ENCODE peak calls at places on chromosomes 1 and 21, in seven cellular contexts. M, P, G, J, C, D and F are unnamed samples.

GRCh38 chr1:237324226-237324625 is 282.2 kb downstream of the RYR2 start:
- DNase-seq in P (no peak), M (no peak), J (no peak), D (no peak), C (no peak), G (no peak), F (no peak)

GRCh38 chr21:29557200-29557599 is 258.5 kb downstream of the BACH1 start:
- DNase-seq in G (peak), M (no peak), J (no peak), P (no peak), C (no peak), D (no peak), F (peak)

GRCh38 chr1:160131803-160132565 is 16.4 kb downstream of the ATP1A2 start:
- DNase-seq in D (no peak), M (no peak), C (no peak), G (peak), P (no peak), J (peak), F (no peak)

GRCh38 chr1:147550302-147550937 is 9.1 kb downstream of the BCL9 start:
- DNase-seq in J (no peak), D (no peak), P (no peak), G (no peak), C (no peak), M (no peak), F (no peak)

GRCh38 chr1:172990598-172991215 is 60.0 kb downstream of the TNFSF18 start:
- DNase-seq in M (no peak), P (peak), C (no peak), J (no peak), D (peak), G (peak), F (peak)

GRCh38 chr1:49424782-49425181 is 599.0 kb downstream of the AGBL4 start:
- DNase-seq in C (no peak), P (no peak), G (peak), D (no peak), J (no peak), M (no peak), F (no peak)

GRCh38 chr1:28507646-28508434 is 2.0 kb downstream of the RCC1 start:
- DNase-seq in M (no peak), G (peak), J (no peak), D (peak), C (no peak), P (peak), F (peak)

GRCh38 chr21:43735236-43736091 is 16.5 kb downstream of the PDXK start:
- DNase-seq in P (no peak), G (no peak), D (no peak), J (no peak), M (no peak), C (no peak), F (no peak)

GRCh38 chr1:231493421-231494185 is 34.9 kb upstream of the TSNAX start:
- DNase-seq in G (peak), P (peak), C (no peak), J (no peak), D (peak), M (no peak), F (peak)

GRCh38 chr1:171871848-171872247 is 30.6 kb downstream of the DNM3 start:
- DNase-seq in C (no peak), D (no peak), G (no peak), J (no peak), M (no peak), P (no peak), F (no peak)

GRCh38 chr1:153626929-153627796 is at the start of gene S100A13:
- DNase-seq in G (peak), J (peak), D (peak), C (peak), P (peak), M (no peak), F (peak)

GRCh38 chr1:155170806-155171205 is 2.3 kb downstream of the KRTCAP2 start:
- DNase-seq in G (no peak), J (peak), C (no peak), D (no peak), M (no peak), P (no peak), F (no peak)

GRCh38 chr1:230281531-230281930 is 144.6 kb downstream of the PGBD5 start:
- DNase-seq in C (no peak), P (no peak), M (peak), G (no peak), D (no peak), J (peak), F (no peak)

GRCh38 chr1:26038477-26038876 is 7.4 kb downstream of the SLC30A2 start:
- DNase-seq in M (no peak), J (peak), P (no peak), C (no peak), G (no peak), D (no peak), F (no peak)

GRCh38 chr1:219913005-219913404 is 15.4 kb downstream of the SLC30A10 start:
- DNase-seq in G (no peak), D (no peak), C (no peak), M (no peak), J (no peak), P (no peak), F (no peak)

GRCh38 chr1:235953801-235954200 is 87.1 kb upstream of the LYST start:
- DNase-seq in P (peak), M (no peak), C (no peak), D (peak), J (no peak), G (peak), F (peak)

GRCh38 chr21:18951291-18952038 is 547.9 kb upstream of the TMPRSS15 start:
- DNase-seq in D (no peak), G (peak), P (peak), C (peak), M (peak), J (no peak), F (no peak)

GRCh38 chr1:47568763-47569162 is 130.9 kb downstream of the FOXD2 start:
- DNase-seq in D (no peak), G (no peak), P (no peak), J (no peak), M (no peak), C (no peak), F (no peak)

GRCh38 chr1:41882068-41882477 is 36.6 kb downstream of the HIVEP3 start:
- DNase-seq in P (no peak), G (no peak), J (peak), M (no peak), C (no peak), D (no peak), F (no peak)

GRCh38 chr1:13792429-13792828 is 92.4 kb downstream of the PRDM2 start:
- DNase-seq in J (no peak), M (no peak), P (peak), D (peak), C (no peak), G (peak), F (peak)

GRCh38 chr21:28148400-28149064 is 844.1 kb downstream of the LTN1 start:
- DNase-seq in P (no peak), M (no peak), G (peak), J (peak), C (peak), D (peak), F (peak)

GRCh38 chr1:55064861-55065263 is 25.5 kb downstream of the PCSK9 start:
- DNase-seq in G (peak), J (no peak), P (peak), D (peak), M (no peak), C (no peak), F (peak)

GRCh38 chr1:67717876-67718275 is 32.9 kb downstream of the GADD45A start:
- DNase-seq in P (peak), J (no peak), G (peak), C (no peak), D (peak), M (no peak), F (no peak)

DNA sequence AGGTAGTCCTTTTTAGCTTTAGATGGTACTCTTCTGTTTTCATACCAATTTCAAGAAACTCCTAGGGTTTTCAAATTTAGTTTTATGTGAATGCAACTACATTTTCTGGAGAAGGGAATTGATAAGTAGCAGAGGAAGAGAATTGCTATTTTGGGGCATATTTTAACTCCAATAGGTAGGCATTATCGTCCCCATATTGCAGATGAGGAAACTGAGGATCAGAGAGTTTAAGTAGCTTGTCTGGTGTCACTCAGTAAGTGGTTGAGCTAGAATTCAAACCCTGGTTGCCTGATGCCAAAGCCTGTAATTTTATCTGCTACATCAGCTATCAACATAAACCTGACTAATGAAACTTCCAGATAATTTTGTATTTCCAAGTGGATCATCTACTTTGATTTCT is 1.9 kb downstream of the NFYC start:
- DNase-seq in M (no peak), C (no peak), P (no peak), D (no peak), G (no peak), J (no peak), F (no peak)
- H3K4me3 ChIP-seq in M (no peak), C (no peak), P (no peak), D (no peak), G (no peak), J (no peak), F (peak)

DNA sequence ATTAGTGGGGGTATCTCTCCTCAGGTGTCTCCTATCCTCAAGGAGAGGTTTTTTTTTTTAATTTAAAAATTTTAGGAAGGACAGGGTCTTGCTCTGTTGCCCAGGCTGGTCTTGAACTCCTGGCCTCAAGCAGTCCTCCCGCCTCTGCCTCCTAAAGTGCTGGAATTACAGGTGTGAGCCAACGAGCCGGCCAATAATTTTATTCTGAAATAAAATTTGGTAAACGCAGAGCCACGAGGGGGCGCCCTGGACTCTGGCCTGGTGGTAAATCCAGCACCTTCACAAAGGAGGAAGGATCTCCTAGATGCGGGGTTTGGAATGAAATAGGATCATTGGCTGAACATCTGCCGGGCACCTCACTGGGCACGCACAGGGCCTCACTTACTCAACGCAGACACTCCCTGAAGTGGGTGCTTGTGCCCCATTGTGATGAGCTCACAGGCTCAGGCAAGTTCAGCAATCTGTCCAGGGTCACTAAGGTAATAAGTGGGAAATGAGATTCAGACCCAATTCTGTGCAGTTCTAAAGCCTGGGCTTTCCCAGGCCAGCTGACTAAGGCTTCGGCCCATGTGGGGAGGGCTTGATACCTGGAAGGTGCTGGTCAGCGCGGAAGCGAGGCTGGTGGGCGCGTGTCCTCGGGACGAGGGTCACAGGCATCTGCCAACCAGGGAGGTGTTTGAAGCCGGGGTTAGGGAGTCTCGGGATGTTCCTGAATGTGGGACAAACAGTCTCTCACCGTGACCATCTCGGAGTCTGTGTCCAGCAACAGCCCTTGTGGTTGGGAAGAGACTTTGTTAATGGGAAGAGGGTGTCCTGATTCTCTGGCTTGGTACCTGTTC is 32.7 kb upstream of the ETV3 start:
- DNase-seq in J (peak), G (peak), C (peak), D (peak), P (peak), M (no peak), F (no peak)
- TF ChIP-seq CTCF in J (no peak), G (peak), C (peak), D (peak), P (peak), M (no peak), F (peak)

GRCh38 chr1:19480282-19480681 is 5.1 kb downstream of the CAPZB start:
- DNase-seq in C (peak), J (no peak), D (no peak), M (no peak), G (no peak), P (no peak), F (no peak)

GRCh38 chr1:19478241-19478780 is 7.0 kb downstream of the CAPZB start:
- DNase-seq in J (no peak), D (no peak), M (no peak), G (no peak), C (no peak), P (no peak), F (no peak)

GRCh38 chr1:19476440-19477190 is 8.7 kb downstream of the CAPZB start:
- DNase-seq in J (no peak), C (no peak), M (no peak), G (peak), D (peak), P (no peak), F (no peak)

GRCh38 chr1:19479351-19480120 is 5.8 kb downstream of the CAPZB start:
- DNase-seq in G (no peak), J (no peak), M (no peak), D (no peak), C (no peak), P (no peak), F (no peak)

GRCh38 chr1:19477284-19478240 is 7.8 kb downstream of the CAPZB start:
- DNase-seq in M (no peak), C (no peak), J (no peak), G (peak), P (no peak), D (no peak), F (peak)
- H3K4me3 ChIP-seq in M (no peak), C (no peak), J (no peak), G (no peak), P (no peak), D (no peak), F (no peak)

GRCh38 chr21:23725576-23725975 is 1881.7 kb downstream of the MRPL39 start:
- DNase-seq in J (no peak), G (no peak), M (no peak), D (no peak), P (no peak), C (peak), F (no peak)
- TF ChIP-seq CTCF in J (no peak), G (no peak), M (no peak), D (no peak), P (no peak), C (peak), F (no peak)